ENCODE peak calls at places on chromosome 5, in six cellular contexts. N is HepG2; C is breast epithelium; D is WERI-Rb-1; H is mammary epithelial cell; Y is CD8-positive, alpha-beta T cell. S is an unnamed sample.

GRCh38 chr5:137695651-137696428 is 40.0 kb downstream of the KLHL3 start:
- DNase-seq in N (no peak), C (no peak), D (no peak), H (no peak), Y (peak; percentile 20), S (no peak)

GRCh38 chr5:123776761-123777160 is 264.8 kb downstream of the CSNK1G3 start:
- DNase-seq in N (no peak), C (no peak), D (no peak), H (peak; percentile 34), Y (no peak), S (no peak)

GRCh38 chr5:67347821-67348220 is 151.2 kb upstream of the CD180 start:
- DNase-seq in N (no peak), C (no peak), D (no peak), H (no peak), Y (no peak), S (no peak)

GRCh38 chr5:88158056-88158455 is 110.6 kb downstream of the TMEM161B start:
- DNase-seq in N (no peak), C (no peak), D (no peak), H (no peak), Y (no peak), S (no peak)

GRCh38 chr5:177440211-177440989 is 6.2 kb upstream of the PRR7 start:
- DNase-seq in N (no peak), C (no peak), D (no peak), H (no peak), Y (no peak), S (no peak)

GRCh38 chr5:1727571-1727970 is 72.1 kb downstream of the MRPL36 start:
- DNase-seq in N (no peak), C (no peak), D (no peak), H (no peak), Y (peak; percentile 5), S (peak; percentile 21)

GRCh38 chr5:157870837-157871834 is 12.2 kb upstream of the CLINT1 start:
- DNase-seq in N (peak; percentile 20), C (no peak), D (no peak), H (peak; percentile 99), Y (no peak), S (no peak)

GRCh38 chr5:2741946-2742345 is 9.5 kb downstream of the IRX2 start:
- DNase-seq in N (no peak), C (no peak), D (no peak), H (peak; percentile 52), Y (no peak), S (no peak)

GRCh38 chr5:136235316-136235715 is 42.4 kb upstream of the SMIM32 start:
- DNase-seq in N (no peak), C (no peak), D (no peak), H (peak; percentile 9), Y (no peak), S (no peak)

GRCh38 chr5:171102877-171103610 is 206.0 kb upstream of the TLX3 start:
- DNase-seq in N (no peak), C (no peak), D (no peak), H (no peak), Y (no peak), S (no peak)

GRCh38 chr5:126552614-126553013 is 42.4 kb downstream of the ALDH7A1 start:
- DNase-seq in N (no peak), C (no peak), D (no peak), H (no peak), Y (no peak), S (no peak)

GRCh38 chr5:175652741-175653663 is 4.9 kb upstream of the HRH2 start:
- DNase-seq in N (no peak), C (no peak), D (no peak), H (no peak), Y (peak; percentile 66), S (no peak)

GRCh38 chr5:107900721-107901120 is 230.0 kb upstream of the EFNA5 start:
- DNase-seq in N (no peak), C (no peak), D (no peak), H (no peak), Y (no peak), S (no peak)
- H3K36me3 ChIP-seq in N (no peaks in the 10 kb centered on the region), C (no peaks in the 10 kb centered on the region), D (no peaks in the 10 kb centered on the region), H (no peaks in the 10 kb centered on the region), Y (no peaks in the 10 kb centered on the region), S (no peaks in the 10 kb centered on the region)

DNA sequence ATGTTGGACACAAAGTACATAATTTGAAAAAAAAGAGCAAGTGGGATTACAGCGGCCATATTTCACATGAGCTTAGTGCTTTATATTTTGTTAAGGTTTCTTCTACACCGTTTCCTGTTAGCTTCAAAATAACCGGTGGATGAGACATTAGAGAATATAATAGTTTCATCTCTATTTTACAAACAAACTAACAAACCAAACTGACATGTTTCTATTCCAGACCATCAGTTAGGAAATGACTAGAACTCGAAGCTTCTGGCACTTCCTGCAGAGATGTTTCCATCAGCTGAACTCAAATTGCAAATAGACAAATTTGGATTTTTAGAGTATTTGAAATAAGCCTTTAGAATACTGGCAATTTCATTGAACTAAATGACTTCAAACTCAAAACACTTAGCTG is 86.5 kb downstream of the MTRR start:
- DNase-seq in N (no peak), C (no peak), D (no peak), H (no peak), Y (no peak), S (no peak)
- H3K36me3 ChIP-seq in N (no peaks in the 10 kb centered on the region), C (no peaks in the 10 kb centered on the region), D (no peaks in the 10 kb centered on the region), H (no peaks in the 10 kb centered on the region), Y (no peaks in the 10 kb centered on the region), S (no peaks in the 10 kb centered on the region)

GRCh38 chr5:179131321-179131835 is 71.2 kb downstream of the ZNF354C start:
- DNase-seq in N (no peak), C (no peak), D (no peak), H (no peak), Y (no peak), S (no peak)
- H3K36me3 ChIP-seq in N (no peaks in the 10 kb centered on the region), C (no peaks in the 10 kb centered on the region), D (no peaks in the 10 kb centered on the region), H (no peaks in the 10 kb centered on the region), Y (no peaks in the 10 kb centered on the region), S (no peaks in the 10 kb centered on the region)

DNA sequence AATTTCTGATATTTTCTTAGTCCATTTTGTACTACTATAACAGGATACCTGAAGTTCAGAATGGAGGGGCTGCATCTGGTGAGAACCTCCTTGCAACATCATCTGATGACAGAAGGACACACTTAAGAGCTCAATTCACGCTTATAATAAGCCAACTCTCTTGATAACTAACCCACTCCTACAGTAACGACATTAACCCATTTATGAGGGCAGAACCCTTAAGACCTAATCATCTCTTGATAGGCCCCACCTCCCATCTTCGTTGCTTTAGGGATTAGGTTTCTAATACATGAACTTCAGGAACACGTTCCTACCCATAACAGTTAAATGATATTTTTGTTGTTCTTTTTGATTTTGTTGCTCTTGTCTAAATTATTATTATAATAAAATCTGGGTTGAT is 69.4 kb downstream of the TNPO1 start:
- DNase-seq in N (no peak), C (no peak), D (no peak), H (no peak), Y (no peak), S (no peak)
- H3K36me3 ChIP-seq in N (peaks cover 92% of the 10 kb centered on the region), C (peaks cover 7% of the 10 kb centered on the region), D (peaks cover 94% of the 10 kb centered on the region), H (peaks cover 75% of the 10 kb centered on the region), Y (peaks cover 23% of the 10 kb centered on the region), S (peaks cover 97% of the 10 kb centered on the region)

GRCh38 chr5:132592521-132592920 is 35.7 kb downstream of the RAD50 start:
- DNase-seq in N (peak; percentile 7), C (no peak), D (no peak), H (peak; percentile 10), Y (no peak), S (no peak)
- H3K36me3 ChIP-seq in N (peaks cover 71% of the 10 kb centered on the region), C (no peaks in the 10 kb centered on the region), D (peaks cover 82% of the 10 kb centered on the region), H (peaks cover 32% of the 10 kb centered on the region), Y (peaks cover 36% of the 10 kb centered on the region), S (peaks cover 97% of the 10 kb centered on the region)

DNA sequence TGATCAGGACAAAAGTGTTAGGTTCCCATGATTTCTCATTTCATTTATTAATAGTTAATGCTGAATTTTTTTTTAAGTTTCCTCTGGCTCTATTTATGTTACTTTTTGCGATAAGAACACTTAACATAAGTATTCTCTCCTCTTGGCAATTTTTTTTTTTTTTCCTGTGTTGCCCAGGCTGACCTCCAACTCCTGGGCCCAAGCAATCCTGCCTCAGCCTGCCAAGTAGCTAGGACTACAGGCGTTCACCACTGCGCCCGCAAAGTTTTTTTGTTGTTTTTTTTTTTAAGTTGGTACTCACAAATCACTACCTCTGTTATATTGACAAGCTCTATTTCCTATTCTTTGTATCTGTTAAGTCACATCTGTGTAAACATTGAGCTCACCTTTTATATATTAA is 5.7 kb upstream of the PCYOX1L start:
- DNase-seq in N (no peak), C (no peak), D (no peak), H (no peak), Y (no peak), S (no peak)
- H3K36me3 ChIP-seq in N (peaks cover 61% of the 10 kb centered on the region), C (no peaks in the 10 kb centered on the region), D (peaks cover 65% of the 10 kb centered on the region), H (peaks cover 50% of the 10 kb centered on the region), Y (peaks cover 46% of the 10 kb centered on the region), S (peaks cover 33% of the 10 kb centered on the region)

GRCh38 chr5:134568761-134569725 is 43.6 kb downstream of the JADE2 start:
- DNase-seq in N (no peak), C (peak; percentile 33), D (no peak), H (no peak), Y (no peak), S (peak; percentile 91)

GRCh38 chr5:134569758-134570364 is 44.4 kb downstream of the JADE2 start:
- DNase-seq in N (no peak), C (no peak), D (no peak), H (no peak), Y (no peak), S (no peak)

GRCh38 chr5:134571703-134572405 is 46.4 kb downstream of the JADE2 start:
- DNase-seq in N (no peak), C (no peak), D (no peak), H (no peak), Y (no peak), S (no peak)

GRCh38 chr5:134570365-134570758 is 44.9 kb downstream of the JADE2 start:
- DNase-seq in N (no peak), C (no peak), D (no peak), H (no peak), Y (no peak), S (no peak)

GRCh38 chr5:134570886-134571285 is 45.4 kb downstream of the JADE2 start:
- DNase-seq in N (no peak), C (no peak), D (no peak), H (no peak), Y (no peak), S (no peak)
- H3K36me3 ChIP-seq in N (peaks cover 72% of the 10 kb centered on the region), C (peaks cover 8% of the 10 kb centered on the region), D (peaks cover 68% of the 10 kb centered on the region), H (peaks cover 12% of the 10 kb centered on the region), Y (peaks cover 89% of the 10 kb centered on the region), S (peaks cover 92% of the 10 kb centered on the region)